ENCODE peak calls at places on chromosomes 2 and 18, in seven cellular contexts. G, V, S, K, B, Y and M are unnamed samples.

GRCh38 chr2:10883066-10883465 is 28.7 kb upstream of the KCNF1 start:
- DNase-seq in G (no peak), V (no peak), S (no peak), K (no peak), B (no peak), Y (no peak), M (no peak)

GRCh38 chr18:58054041-58054733 is 10.2 kb downstream of the NEDD4L start:
- DNase-seq in G (no peak), V (no peak), S (no peak), K (no peak), B (no peak), Y (no peak), M (no peak)

GRCh38 chr2:168758970-168759820 is 43.2 kb upstream of the NOSTRIN start:
- DNase-seq in G (no peak), V (no peak), S (no peak), K (no peak), B (peak; percentile 46), Y (peak; percentile 20), M (peak; percentile 26)

GRCh38 chr2:220941683-220942082 is 630.4 kb downstream of the EPHA4 start:
- DNase-seq in G (no peak), V (no peak), S (no peak), K (no peak), B (no peak), Y (no peak), M (no peak)

GRCh38 chr2:235614900-235615712 is 121.3 kb downstream of the AGAP1 start:
- DNase-seq in G (peak; percentile 64), V (peak; percentile 60), S (peak; percentile 23), K (no peak), B (peak; percentile 30), Y (peak; percentile 61), M (peak; percentile 41)

GRCh38 chr18:48663931-48664847 is 125.4 kb downstream of the CTIF start:
- DNase-seq in G (peak; percentile 71), V (peak; percentile 67), S (no peak), K (peak; percentile 39), B (peak; percentile 68), Y (no peak), M (peak; percentile 83)

GRCh38 chr2:68190991-68191731 is 33.5 kb downstream of the PNO1 start:
- DNase-seq in G (no peak), V (no peak), S (no peak), K (no peak), B (no peak), Y (peak; percentile 61), M (no peak)

GRCh38 chr2:138707424-138708074 is 72.6 kb downstream of the NXPH2 start:
- DNase-seq in G (no peak), V (no peak), S (no peak), K (no peak), B (no peak), Y (peak; percentile 59), M (no peak)

GRCh38 chr18:74257083-74257482 is 34.7 kb downstream of the CYB5A start:
- DNase-seq in G (no peak), V (no peak), S (no peak), K (no peak), B (no peak), Y (no peak), M (no peak)

GRCh38 chr2:119292226-119292625 is 68.6 kb downstream of the STEAP3 start:
- DNase-seq in G (no peak), V (no peak), S (no peak), K (no peak), B (peak; percentile 46), Y (no peak), M (no peak)

GRCh38 chr2:197079414-197079813 is 152.9 kb upstream of the PGAP1 start:
- DNase-seq in G (no peak), V (no peak), S (peak; percentile 12), K (no peak), B (no peak), Y (no peak), M (no peak)

GRCh38 chr2:74278176-74278575 is 65.0 kb downstream of the SLC4A5 start:
- DNase-seq in G (no peak), V (no peak), S (no peak), K (no peak), B (no peak), Y (no peak), M (no peak)

GRCh38 chr2:238489896-238490295 is 63.2 kb downstream of the ASB1 start:
- DNase-seq in G (no peak), V (no peak), S (no peak), K (no peak), B (no peak), Y (no peak), M (no peak)

GRCh38 chr18:10138719-10139118 is 224.9 kb downstream of the VAPA start:
- DNase-seq in G (no peak), V (no peak), S (no peak), K (no peak), B (no peak), Y (peak; percentile 32), M (no peak)

GRCh38 chr2:20421988-20422678 is 24.7 kb upstream of the RHOB start:
- DNase-seq in G (peak; percentile 85), V (peak; percentile 88), S (peak; percentile 93), K (no peak), B (peak; percentile 96), Y (peak; percentile 41), M (peak; percentile 82)

GRCh38 chr2:197538412-197538811 is 22.5 kb downstream of the MOB4 start:
- DNase-seq in G (no peak), V (no peak), S (no peak), K (no peak), B (no peak), Y (no peak), M (no peak)

GRCh38 chr2:47072018-47072691 is 83.0 kb downstream of the STPG4 start:
- DNase-seq in G (peak; percentile 97), V (peak; percentile 92), S (peak; percentile 77), K (no peak), B (peak; percentile 83), Y (no peak), M (peak; percentile 88)

GRCh38 chr2:162840598-162841246 is 2.2 kb upstream of the KCNH7 start:
- DNase-seq in G (no peak), V (peak; percentile 27), S (no peak), K (no peak), B (peak; percentile 75), Y (no peak), M (no peak)

GRCh38 chr2:59893612-59894011 is 659.8 kb downstream of the BCL11A start:
- DNase-seq in G (no peak), V (no peak), S (no peak), K (no peak), B (no peak), Y (no peak), M (no peak)

GRCh38 chr2:158599609-158600008 is 142.9 kb downstream of the PKP4 start:
- DNase-seq in G (no peak), V (no peak), S (no peak), K (no peak), B (no peak), Y (no peak), M (no peak)

GRCh38 chr2:194556639-194557038 is 1100.4 kb upstream of the SLC39A10 start:
- DNase-seq in G (no peak), V (no peak), S (no peak), K (no peak), B (no peak), Y (no peak), M (no peak)

GRCh38 chr2:60735496-60736250 is 20.4 kb upstream of the PAPOLG start:
- DNase-seq in G (no peak), V (no peak), S (no peak), K (peak; percentile 8), B (no peak), Y (no peak), M (no peak)

GRCh38 chr2:204065571-204065970 is 129.0 kb downstream of the ICOS start:
- DNase-seq in G (no peak), V (no peak), S (no peak), K (no peak), B (no peak), Y (no peak), M (no peak)

GRCh38 chr2:204069804-204070203 is 133.2 kb downstream of the ICOS start:
- DNase-seq in G (no peak), V (no peak), S (no peak), K (no peak), B (no peak), Y (no peak), M (no peak)

GRCh38 chr2:204066051-204066450 is 129.5 kb downstream of the ICOS start:
- DNase-seq in G (no peak), V (no peak), S (no peak), K (no peak), B (no peak), Y (no peak), M (no peak)

GRCh38 chr2:204060896-204061640 is 124.5 kb downstream of the ICOS start:
- DNase-seq in G (no peak), V (no peak), S (no peak), K (no peak), B (no peak), Y (no peak), M (no peak)

GRCh38 chr2:204064119-204064518 is 127.6 kb downstream of the ICOS start:
- DNase-seq in G (no peak), V (no peak), S (no peak), K (no peak), B (no peak), Y (no peak), M (no peak)
- TF ChIP-seq CTCF in G (no peak), V (no peak), S (no peak), K (no peak), B (no peak), Y (no peak), M (no peak)

GRCh38 chr2:173226899-173227692 is 127.6 kb upstream of the CDCA7 start:
- DNase-seq in G (no peak), V (no peak), S (no peak), K (no peak), B (no peak), Y (no peak), M (no peak)
- H3K27ac ChIP-seq in G (no peak overlapping the region), V (no peak overlapping the region), S (no peak overlapping the region), K (no peak overlapping the region), B (no peak overlapping the region), Y (no peak overlapping the region), M (no peak overlapping the region)

GRCh38 chr2:31233741-31234689 is at the start of gene EHD3:
- DNase-seq in G (peak; percentile 86), V (peak; percentile 90), S (peak; percentile 72), K (peak; percentile 71), B (peak; percentile 88), Y (peak; percentile 77), M (peak; percentile 49)
- TF ChIP-seq CTCF in G (peak; percentile 63), V (peak; percentile 69), S (peak; percentile 65), K (no peak), B (peak; percentile 29), Y (peak; percentile 76), M (peak; percentile 59)

GRCh38 chr2:219447242-219448098 is 12.8 kb downstream of the SPEG start:
- DNase-seq in G (peak; percentile 60), V (no peak), S (no peak), K (no peak), B (no peak), Y (no peak), M (no peak)

GRCh38 chr2:219446689-219447088 is 12.0 kb downstream of the SPEG start:
- DNase-seq in G (no peak), V (no peak), S (no peak), K (no peak), B (no peak), Y (no peak), M (no peak)

GRCh38 chr2:219449609-219450008 is 15.0 kb downstream of the SPEG start:
- DNase-seq in G (no peak), V (no peak), S (no peak), K (no peak), B (no peak), Y (no peak), M (no peak)

GRCh38 chr2:219448099-219448775 is 13.6 kb downstream of the SPEG start:
- DNase-seq in G (no peak), V (no peak), S (no peak), K (no peak), B (no peak), Y (no peak), M (no peak)

GRCh38 chr2:219448776-219449476 is 14.3 kb downstream of the SPEG start:
- DNase-seq in G (no peak), V (no peak), S (no peak), K (no peak), B (no peak), Y (no peak), M (no peak)
- H3K27ac ChIP-seq in G (peak overlapping the region; percentile 98), V (no peak overlapping the region), S (peak overlapping the region; percentile 99), K (no peak overlapping the region), B (no peak overlapping the region), Y (no peak overlapping the region), M (no peak overlapping the region)